ENCODE peak calls at places on chromosomes 11 and 22, in four cellular contexts. One of them, this sample, is unnamed.

GRCh38 chr11:127017482-127017881 is 16.9 kb upstream of the KIRREL3 start:
- DNase-seq in lung: no peak
- DNase-seq in AG04450: peak
- DNase-seq in IMR-90: peak
- DNase-seq in this sample: peak

GRCh38 chr11:8082391-8083087 is 1.5 kb downstream of the TUB start:
- DNase-seq in IMR-90: no peak
- DNase-seq in AG04450: no peak
- DNase-seq in lung: no peak
- DNase-seq in this sample: no peak

GRCh38 chr22:48240935-48241230 is 1478.4 kb downstream of the TBC1D22A start:
- DNase-seq in lung: no peak
- DNase-seq in IMR-90: no peak
- DNase-seq in AG04450: no peak
- DNase-seq in this sample: no peak

GRCh38 chr11:123308077-123308476 is 113.0 kb upstream of the CLMP start:
- DNase-seq in AG04450: no peak
- DNase-seq in lung: no peak
- DNase-seq in IMR-90: peak
- DNase-seq in this sample: peak

GRCh38 chr11:83051760-83052671 is 19.7 kb downstream of the RAB30 start:
- DNase-seq in AG04450: peak
- DNase-seq in lung: no peak
- DNase-seq in IMR-90: peak
- DNase-seq in this sample: peak

GRCh38 chr11:129798212-129798611 is 17.4 kb upstream of the TMEM45B start:
- DNase-seq in lung: no peak
- DNase-seq in AG04450: no peak
- DNase-seq in IMR-90: no peak
- DNase-seq in this sample: no peak

GRCh38 chr11:73204711-73205121 is 13.4 kb upstream of the P2RY2 start:
- DNase-seq in AG04450: no peak
- DNase-seq in lung: peak
- DNase-seq in IMR-90: no peak
- DNase-seq in this sample: no peak

GRCh38 chr11:128334311-128335044 is 252.9 kb downstream of the ETS1 start:
- DNase-seq in lung: peak
- DNase-seq in AG04450: no peak
- DNase-seq in IMR-90: no peak
- DNase-seq in this sample: peak

GRCh38 chr11:14248577-14248976 is 110.4 kb downstream of the RRAS2 start:
- DNase-seq in IMR-90: no peak
- DNase-seq in lung: no peak
- DNase-seq in AG04450: no peak
- DNase-seq in this sample: no peak

GRCh38 chr11:8336356-8337114 is 72.9 kb upstream of the LMO1 start:
- DNase-seq in IMR-90: no peak
- DNase-seq in AG04450: no peak
- DNase-seq in lung: no peak
- DNase-seq in this sample: no peak

GRCh38 chr22:29719894-29720645 is at the start of gene CABP7:
- DNase-seq in lung: no peak
- DNase-seq in AG04450: no peak
- DNase-seq in IMR-90: no peak
- DNase-seq in this sample: no peak

GRCh38 chr11:130052556-130052955 is 17.1 kb upstream of the APLP2 start:
- DNase-seq in AG04450: no peak
- DNase-seq in IMR-90: no peak
- DNase-seq in lung: no peak
- DNase-seq in this sample: no peak

GRCh38 chr11:65422104-65422632 is 430 bp upstream of the NEAT1 start:
- DNase-seq in IMR-90: peak
- DNase-seq in lung: peak
- DNase-seq in AG04450: peak
- DNase-seq in this sample: peak

DNA sequence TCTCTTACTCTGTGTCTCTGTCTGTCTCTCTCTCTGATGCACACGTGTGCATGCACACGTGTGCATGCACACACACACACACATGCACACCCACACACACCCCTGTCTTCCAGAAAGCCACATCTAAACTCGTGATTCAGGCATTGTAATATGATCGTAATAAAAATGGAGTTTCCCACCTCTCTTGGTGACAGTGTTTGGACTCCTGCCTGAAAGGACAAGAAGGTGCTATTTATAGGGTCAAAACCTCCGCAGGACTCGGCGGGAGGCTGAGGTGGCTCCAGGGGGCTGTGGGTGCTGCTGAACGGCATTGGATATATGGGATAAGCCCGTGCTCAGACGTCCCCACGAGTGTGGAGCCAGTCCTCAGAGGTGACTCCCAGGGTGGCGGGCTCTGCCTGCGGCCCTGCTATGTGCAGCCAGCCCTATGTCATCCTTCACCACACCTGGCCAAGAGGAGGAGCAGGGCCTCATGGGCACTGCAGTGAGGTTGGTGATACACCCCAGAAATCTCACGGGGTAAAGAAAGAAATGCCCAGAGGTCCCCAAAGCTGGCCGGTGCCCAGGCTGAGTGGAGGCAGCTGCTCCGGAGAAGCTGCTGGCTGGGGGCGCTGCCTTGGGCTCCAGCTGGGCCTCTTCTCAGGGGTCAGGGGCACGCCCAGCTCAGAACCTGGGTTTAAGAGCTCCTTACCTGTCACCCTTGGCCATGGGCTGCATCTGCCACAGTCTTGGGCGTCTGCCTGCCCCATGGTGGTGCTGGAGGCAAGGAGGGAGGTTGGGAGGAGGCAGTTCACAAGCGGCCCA is 5.0 kb upstream of the OSBPL5 start:
- DNase-seq in AG04450: no peak
- DNase-seq in lung: no peak
- DNase-seq in IMR-90: peak
- DNase-seq in this sample: no peak
- H3K4me3 ChIP-seq in AG04450: peak
- H3K4me3 ChIP-seq in lung: no peak
- H3K4me3 ChIP-seq in IMR-90: peak
- H3K4me3 ChIP-seq in this sample: no peak

GRCh38 chr22:22103078-22103593 is 120.5 kb upstream of the TOP3B start:
- DNase-seq in lung: no peak
- DNase-seq in AG04450: no peak
- DNase-seq in IMR-90: no peak
- DNase-seq in this sample: peak
- TF ChIP-seq CTCF in lung: no peak
- TF ChIP-seq CTCF in AG04450: peak
- TF ChIP-seq CTCF in IMR-90: peak
- TF ChIP-seq CTCF in this sample: peak

GRCh38 chr11:16191852-16192240 is 164.5 kb downstream of the SOX6 start:
- DNase-seq in AG04450: no peak
- DNase-seq in IMR-90: no peak
- DNase-seq in lung: no peak
- DNase-seq in this sample: no peak
- H3K4me3 ChIP-seq in AG04450: no peak
- H3K4me3 ChIP-seq in IMR-90: no peak
- H3K4me3 ChIP-seq in lung: no peak
- H3K4me3 ChIP-seq in this sample: no peak

DNA sequence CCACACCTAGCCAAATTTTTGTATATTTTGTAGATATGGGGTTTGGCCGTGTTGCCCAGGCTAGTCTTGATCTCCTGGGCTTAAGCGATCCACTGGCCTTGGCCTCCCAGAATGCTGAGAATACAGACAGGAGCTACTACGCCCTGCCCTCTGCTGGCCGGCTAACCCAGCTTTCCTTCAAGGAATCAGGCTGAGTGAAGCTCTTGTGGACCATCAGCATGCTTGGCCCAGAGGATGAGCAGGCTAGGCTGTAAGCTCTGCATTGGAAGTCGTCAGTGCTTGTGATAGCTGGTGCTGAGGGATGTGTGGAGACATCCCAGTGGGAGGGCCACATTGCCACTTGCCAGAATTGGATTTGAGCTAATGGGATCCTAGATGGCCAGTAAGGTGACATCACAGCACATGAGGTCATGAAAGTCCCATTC is 60.6 kb downstream of the MED15 start:
- DNase-seq in IMR-90: peak
- DNase-seq in lung: no peak
- DNase-seq in AG04450: no peak
- DNase-seq in this sample: peak
- TF ChIP-seq CTCF in IMR-90: peak
- TF ChIP-seq CTCF in lung: no peak
- TF ChIP-seq CTCF in AG04450: peak
- TF ChIP-seq CTCF in this sample: peak

GRCh38 chr11:84468255-84468654 is 1158.9 kb downstream of the DLG2 start:
- DNase-seq in AG04450: no peak
- DNase-seq in IMR-90: no peak
- DNase-seq in lung: no peak
- DNase-seq in this sample: peak

GRCh38 chr11:84476581-84476980 is 1150.6 kb downstream of the DLG2 start:
- DNase-seq in IMR-90: no peak
- DNase-seq in AG04450: no peak
- DNase-seq in lung: no peak
- DNase-seq in this sample: peak

DNA sequence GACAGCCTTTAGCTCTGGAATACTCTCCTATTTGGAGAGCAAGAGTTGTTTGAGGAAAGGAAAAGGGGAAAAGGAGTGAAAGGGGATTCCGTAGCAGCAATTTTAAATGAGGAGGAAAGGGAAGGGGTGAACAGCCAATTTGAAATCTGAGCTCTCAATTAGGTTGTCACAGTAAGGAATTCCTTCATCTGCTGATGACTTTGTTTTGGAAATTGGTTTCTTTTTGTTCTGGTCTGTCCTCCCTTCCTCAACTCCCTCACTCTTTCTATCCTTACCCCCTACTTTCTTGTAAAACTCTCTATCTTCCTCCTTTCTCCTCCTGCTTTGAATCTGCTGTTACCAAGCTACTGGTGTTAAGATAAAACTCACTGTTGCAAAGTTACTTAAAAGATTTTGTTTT is 1155.6 kb downstream of the DLG2 start:
- DNase-seq in IMR-90: no peak
- DNase-seq in lung: no peak
- DNase-seq in AG04450: no peak
- DNase-seq in this sample: no peak
- H3K4me3 ChIP-seq in IMR-90: no peak
- H3K4me3 ChIP-seq in lung: no peak
- H3K4me3 ChIP-seq in AG04450: no peak
- H3K4me3 ChIP-seq in this sample: no peak

This sample was measured in fibroblast of pulmonary artery.